ENCODE peak calls at places on chromosome 6, in ten cellular contexts. L is GM13977, N is upper lobe of right lung, I is neural crest cell, B is AG10803, X is RWPE1, Z is nephron progenitor cell, E is tibial artery, T is OCI-LY7, Q is heart left ventricle. J is an unnamed sample.
A peak's percentile ranks its signal among the peaks of the same experiment; 100 is the strongest.

GRCh38 chr6:125534430-125535263 is 214.8 kb upstream of the HEY2 start:
- DNase-seq in T (no peak), E (no peak), L (no peak), B (no peak), X (no peak), Q (no peak), N (no peak), I (no peak), Z (no peak), J (no peak)

GRCh38 chr6:14462135-14462905 is 344.7 kb downstream of the CD83 start:
- DNase-seq in N (no peak), Z (no peak), T (no peak), E (no peak), B (no peak), L (no peak), X (no peak), Q (no peak), I (no peak), J (no peak)

GRCh38 chr6:2158596-2159271 is 86.7 kb downstream of the GMDS start:
- DNase-seq in L (no peak), Q (no peak), X (peak; percentile 4), B (peak; percentile 13), Z (peak; percentile 43), E (no peak), I (peak; percentile 27), T (peak; percentile 7), N (no peak), J (no peak)

GRCh38 chr6:93305088-93305487 is 114.3 kb downstream of the EPHA7 start:
- DNase-seq in Z (no peak), B (no peak), T (no peak), L (no peak), E (no peak), Q (no peak), I (no peak), N (no peak), X (no peak), J (no peak)

GRCh38 chr6:135557582-135557981 is 60.0 kb upstream of the AHI1 start:
- DNase-seq in B (no peak), L (no peak), N (no peak), I (no peak), Q (no peak), E (no peak), Z (no peak), T (no peak), X (no peak), J (no peak)

GRCh38 chr6:126107475-126108121 is 121.3 kb downstream of the TRMT11 start:
- DNase-seq in B (no peak), X (no peak), N (no peak), Z (no peak), E (no peak), T (no peak), Q (no peak), I (no peak), L (no peak), J (no peak)

GRCh38 chr6:35168461-35168861 is 27.3 kb upstream of the TCP11 start:
- DNase-seq in X (no peak), B (no peak), Q (no peak), E (no peak), L (no peak), Z (peak; percentile 26), N (no peak), T (no peak), I (no peak), J (no peak)

GRCh38 chr6:71886184-71887005 is at the start of gene RIMS1:
- DNase-seq in X (no peak), N (peak; percentile 69), B (peak; percentile 33), L (peak; percentile 69), I (peak; percentile 64), E (peak; percentile 64), Z (peak; percentile 77), T (no peak), Q (no peak), J (no peak)

GRCh38 chr6:29527126-29527525 is 32.4 kb downstream of the UBD start:
- DNase-seq in E (no peak), Q (no peak), T (no peak), Z (no peak), N (no peak), X (no peak), B (no peak), L (no peak), I (no peak), J (no peak)

DNA sequence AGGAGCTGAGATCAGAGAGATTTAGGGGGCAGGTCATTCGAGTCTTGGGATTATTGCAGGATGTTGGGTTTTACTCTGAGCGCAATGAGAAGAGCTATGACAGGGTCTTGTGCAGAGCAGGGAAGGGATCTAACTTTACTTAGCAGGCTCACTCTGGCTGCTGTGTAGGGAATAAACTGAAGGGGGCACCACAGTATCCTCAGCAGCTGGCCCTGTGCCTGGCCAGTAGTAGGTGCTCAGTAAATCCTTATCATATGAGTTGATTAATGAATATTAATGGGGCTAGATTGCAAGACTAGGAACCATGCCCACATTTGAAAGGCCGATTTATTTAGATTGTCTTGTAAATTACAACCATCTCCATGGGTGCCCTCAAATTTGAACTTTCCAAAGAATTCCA is 4.6 kb upstream of the MDGA1 start:
- DNase-seq in Q (no peak), B (no peak), N (no peak), Z (no peak), T (no peak), X (no peak), I (no peak), E (no peak), L (no peak), J (no peak)
- TF ChIP-seq CTCF in Q (no peak), B (no peak), N (no peak), Z (no peak), T (no peak), X (no peak), I (peak; percentile 35), E (no peak), L (peak; percentile 30), J (no peak)

GRCh38 chr6:63968650-63969049 is 333.0 kb downstream of the PHF3 start:
- DNase-seq in B (no peak), X (no peak), Z (no peak), E (no peak), Q (no peak), L (no peak), T (no peak), I (no peak), N (no peak), J (no peak)

GRCh38 chr6:63964347-63964746 is 328.7 kb downstream of the PHF3 start:
- DNase-seq in N (no peak), T (no peak), L (no peak), Q (no peak), E (no peak), X (no peak), Z (no peak), I (no peak), B (no peak), J (no peak)

DNA sequence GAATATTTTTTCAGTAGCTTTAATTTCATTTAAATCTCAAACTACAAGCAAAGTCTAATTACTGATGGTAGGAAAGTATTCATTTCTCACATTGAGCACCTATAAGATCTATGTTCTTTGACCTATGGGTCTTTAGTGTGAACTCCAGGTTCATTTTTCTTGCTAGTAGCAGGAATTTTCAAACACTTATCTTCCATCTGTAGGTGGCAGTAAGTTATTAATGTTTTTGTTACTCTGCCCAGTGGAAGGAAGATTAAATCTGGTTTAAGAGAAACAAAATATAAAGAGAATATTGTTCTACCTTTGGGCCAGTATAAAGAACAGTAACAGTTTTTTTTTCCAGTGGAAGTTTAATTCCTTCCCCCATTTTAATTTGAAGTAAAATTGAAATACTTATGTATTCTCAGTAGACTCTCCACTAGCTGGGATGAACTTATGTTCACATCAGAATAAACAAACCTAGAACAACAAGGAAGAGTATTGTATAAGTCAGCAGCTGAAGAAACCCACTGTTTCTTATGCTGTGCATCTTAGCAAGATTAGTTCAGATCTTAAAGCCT is 328.2 kb downstream of the PHF3 start:
- DNase-seq in L (no peak), Q (no peak), I (no peak), X (no peak), N (no peak), T (no peak), B (no peak), E (no peak), Z (no peak), J (no peak)
- TF ChIP-seq CTCF in L (no peak), Q (no peak), I (no peak), X (no peak), N (no peak), T (no peak), B (no peak), E (no peak), Z (no peak), J (no peak)

DNA sequence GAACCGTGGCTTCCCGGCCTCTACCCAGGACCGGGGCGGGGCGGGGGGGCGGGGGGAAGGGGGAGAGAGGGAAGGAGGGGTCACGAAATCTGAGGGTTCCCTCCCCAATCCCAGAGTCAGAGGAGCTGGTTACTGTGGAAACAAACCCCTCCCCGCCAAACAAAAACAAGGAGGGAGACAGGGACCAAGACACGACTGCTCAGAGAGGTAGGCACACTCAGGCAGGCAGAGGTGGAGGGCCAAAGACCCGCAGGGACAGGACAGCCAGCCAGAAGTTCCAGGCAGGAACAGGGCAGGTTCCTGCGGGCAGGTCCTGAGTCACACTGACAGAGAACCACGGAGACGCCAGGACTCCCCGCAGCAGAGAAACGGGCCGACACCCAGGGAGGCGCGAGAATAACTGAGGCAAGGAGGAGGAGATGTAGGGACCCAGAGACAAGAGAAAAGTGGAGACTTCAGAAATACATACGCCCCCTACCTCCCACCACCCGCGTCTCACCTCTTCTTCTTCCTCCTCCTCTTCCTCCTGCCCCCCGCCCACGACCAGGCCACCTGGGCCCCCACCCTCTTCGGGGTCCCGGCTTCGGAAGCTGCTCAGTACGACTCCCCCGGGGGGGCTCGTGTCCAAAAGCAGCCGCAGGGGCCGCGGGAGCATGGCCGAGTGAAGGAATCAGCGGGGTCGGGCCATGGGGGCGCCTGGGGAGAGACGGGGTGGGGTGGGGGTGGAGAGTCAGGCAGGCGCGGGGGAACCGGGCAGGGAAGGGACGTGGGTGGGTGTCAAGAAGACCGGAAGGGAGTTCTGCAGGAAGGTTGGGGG is 578 bp downstream of the RGL2 start:
- DNase-seq in X (peak; percentile 93), E (peak; percentile 88), Q (peak; percentile 78), I (no peak), Z (peak; percentile 63), T (peak; percentile 64), B (peak; percentile 87), N (no peak), L (peak; percentile 88), J (peak; percentile 54)
- TF ChIP-seq CTCF in X (no peak), E (no peak), Q (peak; percentile 17), I (no peak), Z (no peak), T (peak; percentile 67), B (peak; percentile 4), N (no peak), L (no peak), J (no peak)

DNA sequence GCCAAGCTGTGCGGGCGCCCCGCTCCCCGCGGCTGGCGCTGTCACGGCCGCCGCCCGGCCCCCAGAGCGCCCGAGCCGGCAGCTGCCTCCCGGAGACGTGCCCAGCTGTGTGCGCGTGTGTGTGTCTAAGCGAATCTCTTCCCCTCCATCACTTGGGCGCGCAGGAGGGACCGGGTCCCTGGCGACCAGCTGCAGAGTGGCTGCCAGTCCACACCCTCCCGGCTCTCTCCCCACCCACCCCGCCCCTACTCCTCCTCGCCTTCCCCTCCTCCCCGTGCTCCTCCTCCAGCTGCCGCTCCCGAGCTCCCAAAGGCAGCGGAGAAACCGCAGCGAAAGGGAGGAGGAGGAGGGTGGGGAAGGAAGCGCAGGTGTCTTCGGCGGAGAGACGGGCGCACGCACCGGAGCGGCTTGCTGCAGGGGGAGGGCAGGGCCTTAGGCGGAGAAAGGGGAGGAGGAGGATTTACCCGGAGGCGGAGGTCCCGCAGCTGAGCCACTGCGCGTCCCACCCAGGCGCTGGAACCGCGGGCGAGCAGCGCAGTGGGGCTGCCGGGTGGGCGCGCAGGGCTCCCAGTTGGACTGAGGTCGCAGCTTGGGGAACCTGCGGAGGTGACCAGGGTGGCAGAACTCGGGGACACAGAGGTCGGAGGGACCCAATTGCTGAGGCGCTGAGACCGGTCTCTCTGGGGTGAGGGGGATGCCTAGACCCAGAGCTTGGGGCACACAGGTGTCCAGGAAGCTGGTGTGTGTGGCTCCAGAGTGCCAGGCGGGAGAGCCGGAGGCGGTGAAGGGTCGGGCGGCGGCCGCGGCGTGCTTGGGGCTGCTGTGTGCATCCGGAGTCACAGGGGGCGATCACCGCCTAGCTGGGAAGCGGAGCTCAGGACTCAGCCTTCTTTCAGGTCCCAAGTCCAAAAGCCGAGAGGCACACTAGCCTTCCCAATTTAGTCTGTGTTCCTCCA is at the start of gene HS3ST5:
- DNase-seq in I (peak; percentile 63), E (peak; percentile 62), N (peak; percentile 64), L (peak; percentile 53), B (no peak), Z (peak; percentile 80), T (no peak), Q (peak; percentile 26), X (peak; percentile 16), J (no peak)
- TF ChIP-seq CTCF in I (peak; percentile 66), E (no peak), N (peak; percentile 24), L (peak; percentile 17), B (peak; percentile 10), Z (peak; percentile 53), T (no peak), Q (peak; percentile 37), X (no peak), J (no peak)

J was measured in activated B cell treated with CpG ODN at 0.5 μM for 24 hours.